ENCODE peak calls at places on chromosomes 3 and 15, in seven cellular contexts. One of them, this sample, is unnamed.

GRCh38 chr15:25891108-25891507 is 28.0 kb upstream of the ATP10A start:
- DNase-seq in K562: no peak
- DNase-seq in heart left ventricle: no peak
- DNase-seq in A549: no peak
- DNase-seq in sigmoid colon: no peak
- DNase-seq in endothelial cell of umbilical vein: no peak
- DNase-seq in testis: no peak
- DNase-seq in this sample: no peak

GRCh38 chr3:32643354-32643753 is 41.6 kb upstream of the CNOT10 start:
- DNase-seq in K562: no peak
- DNase-seq in heart left ventricle: no peak
- DNase-seq in A549: no peak
- DNase-seq in sigmoid colon: no peak
- DNase-seq in endothelial cell of umbilical vein: no peak
- DNase-seq in testis: no peak
- DNase-seq in this sample: no peak

GRCh38 chr3:52065264-52065756 is 8.9 kb upstream of the DUSP7 start:
- DNase-seq in K562: no peak
- DNase-seq in heart left ventricle: no peak
- DNase-seq in A549: no peak
- DNase-seq in sigmoid colon: no peak
- DNase-seq in endothelial cell of umbilical vein: no peak
- DNase-seq in testis: no peak
- DNase-seq in this sample: no peak

GRCh38 chr3:158713094-158713499 is 19.2 kb downstream of the RARRES1 start:
- DNase-seq in K562: no peak
- DNase-seq in heart left ventricle: peak
- DNase-seq in A549: no peak
- DNase-seq in sigmoid colon: no peak
- DNase-seq in endothelial cell of umbilical vein: peak
- DNase-seq in testis: peak
- DNase-seq in this sample: no peak

GRCh38 chr3:104273046-104273649 is 1093.6 kb upstream of the ALCAM start:
- DNase-seq in K562: no peak
- DNase-seq in heart left ventricle: no peak
- DNase-seq in A549: no peak
- DNase-seq in sigmoid colon: no peak
- DNase-seq in endothelial cell of umbilical vein: peak
- DNase-seq in testis: no peak
- DNase-seq in this sample: no peak

GRCh38 chr3:99419111-99419510 is 219.3 kb upstream of the COL8A1 start:
- DNase-seq in K562: no peak
- DNase-seq in heart left ventricle: no peak
- DNase-seq in A549: no peak
- DNase-seq in sigmoid colon: no peak
- DNase-seq in endothelial cell of umbilical vein: peak
- DNase-seq in testis: no peak
- DNase-seq in this sample: no peak

GRCh38 chr15:89369548-89369947 is 34.9 kb upstream of the POLG start:
- DNase-seq in K562: no peak
- DNase-seq in heart left ventricle: no peak
- DNase-seq in A549: no peak
- DNase-seq in sigmoid colon: no peak
- DNase-seq in endothelial cell of umbilical vein: no peak
- DNase-seq in testis: no peak
- DNase-seq in this sample: no peak

GRCh38 chr3:102189564-102190339 is 245.1 kb upstream of the ZPLD1 start:
- DNase-seq in K562: no peak
- DNase-seq in heart left ventricle: no peak
- DNase-seq in A549: no peak
- DNase-seq in sigmoid colon: no peak
- DNase-seq in endothelial cell of umbilical vein: no peak
- DNase-seq in testis: no peak
- DNase-seq in this sample: no peak

GRCh38 chr3:138686771-138687221 is 78.2 kb downstream of the FAIM start:
- DNase-seq in K562: peak
- DNase-seq in heart left ventricle: no peak
- DNase-seq in A549: no peak
- DNase-seq in sigmoid colon: no peak
- DNase-seq in endothelial cell of umbilical vein: peak
- DNase-seq in testis: no peak
- DNase-seq in this sample: no peak

GRCh38 chr3:151452346-151452745 is 8.5 kb downstream of the IGSF10 start:
- DNase-seq in K562: no peak
- DNase-seq in heart left ventricle: no peak
- DNase-seq in A549: no peak
- DNase-seq in sigmoid colon: no peak
- DNase-seq in endothelial cell of umbilical vein: no peak
- DNase-seq in testis: no peak
- DNase-seq in this sample: no peak

GRCh38 chr15:91548588-91548987 is 304.9 kb upstream of the SLCO3A1 start:
- DNase-seq in K562: no peak
- DNase-seq in heart left ventricle: peak
- DNase-seq in A549: no peak
- DNase-seq in sigmoid colon: no peak
- DNase-seq in endothelial cell of umbilical vein: no peak
- DNase-seq in testis: no peak
- DNase-seq in this sample: no peak

GRCh38 chr3:50334339-50335075 is 6.1 kb downstream of the RASSF1 start:
- DNase-seq in K562: no peak
- DNase-seq in heart left ventricle: no peak
- DNase-seq in A549: no peak
- DNase-seq in sigmoid colon: no peak
- DNase-seq in endothelial cell of umbilical vein: peak
- DNase-seq in testis: no peak
- DNase-seq in this sample: no peak

GRCh38 chr3:134426660-134427181 is 52.5 kb upstream of the AMOTL2 start:
- DNase-seq in K562: no peak
- DNase-seq in heart left ventricle: no peak
- DNase-seq in A549: no peak
- DNase-seq in sigmoid colon: no peak
- DNase-seq in endothelial cell of umbilical vein: no peak
- DNase-seq in testis: no peak
- DNase-seq in this sample: no peak

GRCh38 chr3:12662593-12663310 is 1.2 kb downstream of the RAF1 start:
- DNase-seq in K562: peak
- DNase-seq in heart left ventricle: peak
- DNase-seq in A549: peak
- DNase-seq in sigmoid colon: no peak
- DNase-seq in endothelial cell of umbilical vein: peak
- DNase-seq in testis: peak
- DNase-seq in this sample: peak

GRCh38 chr3:46358466-46358865 is 4.6 kb downstream of the CCR2 start:
- DNase-seq in K562: no peak
- DNase-seq in heart left ventricle: no peak
- DNase-seq in A549: no peak
- DNase-seq in sigmoid colon: no peak
- DNase-seq in endothelial cell of umbilical vein: no peak
- DNase-seq in testis: no peak
- DNase-seq in this sample: no peak

GRCh38 chr15:87369269-87369668 is 887.3 kb downstream of the NTRK3 start:
- DNase-seq in K562: no peak
- DNase-seq in heart left ventricle: no peak
- DNase-seq in A549: no peak
- DNase-seq in sigmoid colon: no peak
- DNase-seq in endothelial cell of umbilical vein: no peak
- DNase-seq in testis: no peak
- DNase-seq in this sample: no peak

GRCh38 chr3:155664922-155665695 is 79.8 kb downstream of the PLCH1 start:
- DNase-seq in K562: no peak
- DNase-seq in heart left ventricle: peak
- DNase-seq in A549: peak
- DNase-seq in sigmoid colon: peak
- DNase-seq in endothelial cell of umbilical vein: no peak
- DNase-seq in testis: peak
- DNase-seq in this sample: peak

GRCh38 chr15:43912991-43913927 is 86.5 kb downstream of the WDR76 start:
- DNase-seq in K562: no peak
- DNase-seq in heart left ventricle: peak
- DNase-seq in A549: peak
- DNase-seq in sigmoid colon: no peak
- DNase-seq in endothelial cell of umbilical vein: peak
- DNase-seq in testis: no peak
- DNase-seq in this sample: no peak

GRCh38 chr3:58353722-58354553 is 21.2 kb downstream of the PXK start:
- DNase-seq in K562: no peak
- DNase-seq in heart left ventricle: no peak
- DNase-seq in A549: no peak
- DNase-seq in sigmoid colon: no peak
- DNase-seq in endothelial cell of umbilical vein: no peak
- DNase-seq in testis: no peak
- DNase-seq in this sample: no peak

GRCh38 chr3:119255214-119255613 is 14.5 kb upstream of the B4GALT4 start:
- DNase-seq in K562: no peak
- DNase-seq in heart left ventricle: no peak
- DNase-seq in A549: no peak
- DNase-seq in sigmoid colon: no peak
- DNase-seq in endothelial cell of umbilical vein: no peak
- DNase-seq in testis: no peak
- DNase-seq in this sample: no peak
- H3K27ac ChIP-seq in K562: no peak
- H3K27ac ChIP-seq in heart left ventricle: no peak
- H3K27ac ChIP-seq in A549: no peak
- H3K27ac ChIP-seq in sigmoid colon: no peak
- H3K27ac ChIP-seq in endothelial cell of umbilical vein: no peak
- H3K27ac ChIP-seq in testis: no peak
- H3K27ac ChIP-seq in this sample: no peak

DNA sequence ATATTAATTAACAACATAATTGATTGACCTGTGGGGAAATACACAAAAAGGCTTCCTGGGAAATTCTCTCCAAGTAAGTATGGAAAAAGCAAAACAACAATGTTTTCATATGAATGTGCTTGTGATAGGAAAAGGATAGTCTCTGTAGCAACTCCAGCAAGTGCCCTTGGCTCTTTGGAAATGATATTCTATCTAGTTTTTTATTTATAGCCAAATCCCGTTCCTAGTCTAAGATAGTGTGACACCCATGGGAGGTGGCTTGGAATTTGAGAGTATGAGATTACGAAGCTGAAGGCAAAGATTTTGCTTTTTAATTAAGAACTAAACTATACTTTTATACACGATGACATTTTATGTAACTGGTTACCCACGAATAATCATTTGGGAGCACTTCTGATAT is 119.9 kb downstream of the PDZRN3 start:
- DNase-seq in K562: no peak
- DNase-seq in heart left ventricle: no peak
- DNase-seq in A549: no peak
- DNase-seq in sigmoid colon: no peak
- DNase-seq in endothelial cell of umbilical vein: no peak
- DNase-seq in testis: no peak
- DNase-seq in this sample: no peak
- TF ChIP-seq POLR2A in K562: no peak
- TF ChIP-seq POLR2A in heart left ventricle: no peak
- TF ChIP-seq POLR2A in A549: no peak
- TF ChIP-seq POLR2A in sigmoid colon: no peak
- TF ChIP-seq POLR2A in endothelial cell of umbilical vein: no peak
- TF ChIP-seq POLR2A in testis: no peak
- TF ChIP-seq POLR2A in this sample: no peak

GRCh38 chr3:149532463-149533180 is 58.1 kb downstream of the TM4SF4 start:
- DNase-seq in K562: no peak
- DNase-seq in heart left ventricle: no peak
- DNase-seq in A549: no peak
- DNase-seq in sigmoid colon: no peak
- DNase-seq in endothelial cell of umbilical vein: peak
- DNase-seq in testis: no peak
- DNase-seq in this sample: no peak

GRCh38 chr3:149536429-149536828 is 61.9 kb downstream of the TM4SF4 start:
- DNase-seq in K562: no peak
- DNase-seq in heart left ventricle: peak
- DNase-seq in A549: no peak
- DNase-seq in sigmoid colon: peak
- DNase-seq in endothelial cell of umbilical vein: no peak
- DNase-seq in testis: peak
- DNase-seq in this sample: peak

GRCh38 chr3:149534082-149534481 is 59.6 kb downstream of the TM4SF4 start:
- DNase-seq in K562: no peak
- DNase-seq in heart left ventricle: no peak
- DNase-seq in A549: no peak
- DNase-seq in sigmoid colon: no peak
- DNase-seq in endothelial cell of umbilical vein: no peak
- DNase-seq in testis: no peak
- DNase-seq in this sample: no peak

GRCh38 chr3:149534671-149535394 is 60.3 kb downstream of the TM4SF4 start:
- DNase-seq in K562: no peak
- DNase-seq in heart left ventricle: peak
- DNase-seq in A549: peak
- DNase-seq in sigmoid colon: peak
- DNase-seq in endothelial cell of umbilical vein: no peak
- DNase-seq in testis: no peak
- DNase-seq in this sample: peak

DNA sequence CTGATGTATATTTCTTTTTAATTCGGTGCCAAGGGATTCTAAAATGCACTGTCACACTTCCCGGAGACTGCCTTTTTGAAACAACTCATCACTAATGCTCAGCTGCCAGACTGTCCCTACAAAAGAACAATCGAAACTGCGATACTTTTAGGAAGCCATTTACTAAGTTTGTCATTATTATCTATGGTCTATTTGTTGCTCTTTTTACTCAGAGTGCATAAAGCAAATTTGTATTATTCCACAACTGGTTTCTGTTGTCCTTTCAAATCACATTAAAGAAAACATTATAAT is 60.8 kb downstream of the TM4SF4 start:
- DNase-seq in K562: no peak
- DNase-seq in heart left ventricle: no peak
- DNase-seq in A549: no peak
- DNase-seq in sigmoid colon: no peak
- DNase-seq in endothelial cell of umbilical vein: no peak
- DNase-seq in testis: no peak
- DNase-seq in this sample: no peak
- H3K27ac ChIP-seq in K562: no peak
- H3K27ac ChIP-seq in heart left ventricle: peak
- H3K27ac ChIP-seq in A549: peak
- H3K27ac ChIP-seq in sigmoid colon: peak
- H3K27ac ChIP-seq in endothelial cell of umbilical vein: peak
- H3K27ac ChIP-seq in testis: peak
- H3K27ac ChIP-seq in this sample: peak

GRCh38 chr15:97959738-97960363 is 652 bp upstream of the ARRDC4 start:
- DNase-seq in K562: peak
- DNase-seq in heart left ventricle: no peak
- DNase-seq in A549: no peak
- DNase-seq in sigmoid colon: no peak
- DNase-seq in endothelial cell of umbilical vein: peak
- DNase-seq in testis: no peak
- DNase-seq in this sample: no peak

GRCh38 chr15:97961067-97961954 is 808 bp downstream of the ARRDC4 start:
- DNase-seq in K562: peak
- DNase-seq in heart left ventricle: peak
- DNase-seq in A549: no peak
- DNase-seq in sigmoid colon: peak
- DNase-seq in endothelial cell of umbilical vein: no peak
- DNase-seq in testis: peak
- DNase-seq in this sample: peak

GRCh38 chr15:97962263-97962662 is 1.8 kb downstream of the ARRDC4 start:
- DNase-seq in K562: no peak
- DNase-seq in heart left ventricle: no peak
- DNase-seq in A549: no peak
- DNase-seq in sigmoid colon: no peak
- DNase-seq in endothelial cell of umbilical vein: no peak
- DNase-seq in testis: no peak
- DNase-seq in this sample: no peak

GRCh38 chr15:97963779-97964178 is 3.3 kb downstream of the ARRDC4 start:
- DNase-seq in K562: no peak
- DNase-seq in heart left ventricle: no peak
- DNase-seq in A549: no peak
- DNase-seq in sigmoid colon: no peak
- DNase-seq in endothelial cell of umbilical vein: no peak
- DNase-seq in testis: no peak
- DNase-seq in this sample: peak

GRCh38 chr15:97960364-97961066 is at the start of gene ARRDC4:
- DNase-seq in K562: peak
- DNase-seq in heart left ventricle: peak
- DNase-seq in A549: peak
- DNase-seq in sigmoid colon: peak
- DNase-seq in endothelial cell of umbilical vein: peak
- DNase-seq in testis: peak
- DNase-seq in this sample: peak
- TF ChIP-seq POLR2A in K562: peak
- TF ChIP-seq POLR2A in heart left ventricle: peak
- TF ChIP-seq POLR2A in A549: no peak
- TF ChIP-seq POLR2A in sigmoid colon: peak
- TF ChIP-seq POLR2A in endothelial cell of umbilical vein: no peak
- TF ChIP-seq POLR2A in testis: no peak
- TF ChIP-seq POLR2A in this sample: peak

This sample was measured in thyroid gland.